ENCODE peak calls at places on chromosomes 16 and 17, in six cellular contexts. One of them, this sample, is unnamed.

GRCh38 chr16:4846503-4846900 is 586 bp downstream of the GLYR1 start:
- DNase-seq in GM12878: no peak
- DNase-seq in SK-N-SH: peak; percentile 42
- DNase-seq in K562: peak; percentile 65
- DNase-seq in HepG2: peak; percentile 35
- DNase-seq in H1: no peak
- DNase-seq in this sample: no peak

GRCh38 chr17:75384751-75385150 is 20.7 kb downstream of the GRB2 start:
- DNase-seq in H1: no peak
- DNase-seq in K562: no peak
- DNase-seq in HepG2: no peak
- DNase-seq in SK-N-SH: no peak
- DNase-seq in GM12878: no peak
- DNase-seq in this sample: no peak

GRCh38 chr16:84828322-84828721 is 8.5 kb downstream of the CRISPLD2 start:
- DNase-seq in GM12878: no peak
- DNase-seq in SK-N-SH: no peak
- DNase-seq in K562: no peak
- DNase-seq in H1: no peak
- DNase-seq in HepG2: no peak
- DNase-seq in this sample: no peak

GRCh38 chr17:83067071-83067717 is 12.2 kb upstream of the METRNL start:
- DNase-seq in SK-N-SH: no peak
- DNase-seq in GM12878: no peak
- DNase-seq in K562: no peak
- DNase-seq in HepG2: no peak
- DNase-seq in H1: peak; percentile 30
- DNase-seq in this sample: no peak

GRCh38 chr17:12789075-12789975 is at the start of gene ARHGAP44:
- DNase-seq in HepG2: peak; percentile 40
- DNase-seq in H1: peak; percentile 86
- DNase-seq in K562: peak; percentile 38
- DNase-seq in SK-N-SH: peak; percentile 82
- DNase-seq in GM12878: no peak
- DNase-seq in this sample: peak; percentile 1

GRCh38 chr17:32586666-32587065 is 99.9 kb downstream of the CDK5R1 start:
- DNase-seq in H1: no peak
- DNase-seq in SK-N-SH: no peak
- DNase-seq in GM12878: no peak
- DNase-seq in K562: no peak
- DNase-seq in HepG2: no peak
- DNase-seq in this sample: no peak

GRCh38 chr17:66691644-66692500 is 143.0 kb upstream of the CACNG5 start:
- DNase-seq in HepG2: no peak
- DNase-seq in K562: no peak
- DNase-seq in SK-N-SH: no peak
- DNase-seq in H1: no peak
- DNase-seq in GM12878: no peak
- DNase-seq in this sample: peak; percentile 17

GRCh38 chr16:56691885-56692284 is 9.6 kb downstream of the MT1X start:
- DNase-seq in GM12878: no peak
- DNase-seq in K562: no peak
- DNase-seq in HepG2: peak; percentile 77
- DNase-seq in SK-N-SH: no peak
- DNase-seq in H1: no peak
- DNase-seq in this sample: no peak

GRCh38 chr16:4385789-4386451 is 14.3 kb downstream of the VASN start:
- DNase-seq in H1: no peak
- DNase-seq in GM12878: no peak
- DNase-seq in SK-N-SH: peak; percentile 68
- DNase-seq in K562: no peak
- DNase-seq in HepG2: no peak
- DNase-seq in this sample: no peak

GRCh38 chr17:48626470-48627241 is 498 bp upstream of the HOXB9 start:
- DNase-seq in H1: no peak
- DNase-seq in K562: peak; percentile 99
- DNase-seq in GM12878: no peak
- DNase-seq in HepG2: no peak
- DNase-seq in SK-N-SH: no peak
- DNase-seq in this sample: no peak

GRCh38 chr17:44385287-44386181 is 3.9 kb downstream of the ITGA2B start:
- DNase-seq in GM12878: no peak
- DNase-seq in K562: peak; percentile 93
- DNase-seq in SK-N-SH: peak; percentile 97
- DNase-seq in HepG2: peak; percentile 65
- DNase-seq in H1: peak; percentile 95
- DNase-seq in this sample: peak; percentile 65

GRCh38 chr16:10048850-10049249 is 133.4 kb downstream of the GRIN2A start:
- DNase-seq in SK-N-SH: no peak
- DNase-seq in GM12878: no peak
- DNase-seq in HepG2: no peak
- DNase-seq in H1: no peak
- DNase-seq in K562: no peak
- DNase-seq in this sample: no peak

GRCh38 chr16:10040136-10041080 is 141.8 kb downstream of the GRIN2A start:
- DNase-seq in H1: no peak
- DNase-seq in SK-N-SH: peak; percentile 27
- DNase-seq in HepG2: no peak
- DNase-seq in K562: no peak
- DNase-seq in GM12878: no peak
- DNase-seq in this sample: no peak

GRCh38 chr16:10045291-10045775 is 136.9 kb downstream of the GRIN2A start:
- DNase-seq in GM12878: no peak
- DNase-seq in SK-N-SH: no peak
- DNase-seq in H1: no peak
- DNase-seq in K562: no peak
- DNase-seq in HepG2: no peak
- DNase-seq in this sample: no peak

GRCh38 chr16:10045947-10046346 is 136.3 kb downstream of the GRIN2A start:
- DNase-seq in K562: no peak
- DNase-seq in SK-N-SH: no peak
- DNase-seq in H1: no peak
- DNase-seq in GM12878: no peak
- DNase-seq in HepG2: no peak
- DNase-seq in this sample: no peak
- TF ChIP-seq GABPA in K562: no peak
- TF ChIP-seq GABPA in SK-N-SH: no peak
- TF ChIP-seq GABPA in H1: no peak
- TF ChIP-seq GABPA in GM12878: no peak
- TF ChIP-seq GABPA in HepG2: no peak
- TF ChIP-seq GABPA in this sample: no peak

DNA sequence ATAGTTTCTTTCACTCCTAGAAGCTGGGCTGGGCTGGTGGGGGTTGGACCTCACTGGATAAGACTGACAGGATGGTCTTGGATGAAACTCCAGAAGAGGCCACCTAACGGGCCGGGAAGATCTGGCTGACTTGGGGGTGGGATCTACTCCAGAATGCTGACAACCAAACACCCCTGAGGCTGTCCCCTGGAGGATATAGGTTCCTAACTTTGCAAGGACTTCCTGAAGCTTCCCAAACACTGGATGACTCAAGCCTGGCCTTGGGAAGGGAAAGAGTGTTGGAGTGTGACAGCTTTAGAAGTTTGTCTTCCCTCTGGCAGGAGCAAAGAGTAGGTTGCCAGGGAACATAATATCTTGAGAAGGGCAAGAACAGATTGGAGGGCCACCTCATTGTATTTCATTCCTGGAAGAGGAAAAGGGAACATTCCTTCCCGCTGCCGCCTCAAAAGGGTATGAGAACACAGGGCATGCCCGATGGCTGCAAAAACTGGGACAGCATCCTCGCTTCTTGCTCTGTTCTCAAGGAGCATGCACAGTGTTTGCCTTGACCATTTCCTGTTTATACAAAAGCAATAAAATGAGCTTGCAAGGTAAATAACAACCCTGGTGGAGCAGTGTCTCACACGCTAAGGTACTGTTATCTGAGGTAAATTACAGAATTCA is 6.8 kb upstream of the CYB5B start:
- DNase-seq in GM12878: no peak
- DNase-seq in K562: no peak
- DNase-seq in SK-N-SH: no peak
- DNase-seq in HepG2: peak; percentile 58
- DNase-seq in H1: no peak
- DNase-seq in this sample: no peak
- TF ChIP-seq POLR2AphosphoS5 in GM12878: no peak
- TF ChIP-seq POLR2AphosphoS5 in K562: no peak
- TF ChIP-seq POLR2AphosphoS5 in SK-N-SH: no peak
- TF ChIP-seq POLR2AphosphoS5 in HepG2: no peak
- TF ChIP-seq POLR2AphosphoS5 in H1: no peak
- TF ChIP-seq POLR2AphosphoS5 in this sample: no peak

DNA sequence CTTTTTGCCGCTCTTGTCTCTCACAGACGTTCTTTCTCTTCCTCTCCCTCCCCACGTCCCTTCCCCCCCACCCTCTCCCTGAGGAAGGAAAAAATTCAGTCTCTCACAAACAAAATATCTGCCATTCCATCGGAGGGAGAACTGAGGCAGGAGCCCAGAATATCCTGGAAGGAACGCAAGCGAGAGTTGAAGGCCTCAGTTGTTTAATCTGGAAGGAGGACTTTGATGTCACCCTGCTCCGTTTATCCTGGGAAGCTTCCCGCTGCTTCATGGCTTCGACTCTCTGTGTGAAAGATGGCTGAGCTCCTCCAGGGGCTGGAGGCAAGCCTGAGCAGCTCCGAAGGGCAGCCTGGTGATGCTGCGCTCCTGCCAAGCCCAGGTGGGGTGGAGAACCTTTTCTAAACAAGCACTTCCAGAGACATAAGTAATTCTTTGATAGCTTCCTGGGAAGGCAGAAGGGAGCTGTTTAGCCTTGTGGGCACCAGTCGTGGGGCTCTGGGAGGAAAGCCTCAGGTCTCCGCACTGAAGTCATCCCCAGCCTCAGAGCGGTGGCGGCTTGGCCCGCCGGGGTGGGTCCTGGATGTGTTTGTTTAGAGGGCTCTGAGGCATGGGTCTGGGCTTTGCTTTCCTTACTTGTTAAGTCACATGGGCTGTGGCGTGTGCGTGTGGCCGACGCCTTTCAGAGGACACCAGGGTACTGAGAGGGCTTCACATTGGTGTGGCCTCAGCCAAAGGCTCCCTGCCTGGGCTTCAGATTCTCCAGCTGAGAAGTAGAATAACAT is 7.9 kb downstream of the NKD1 start:
- DNase-seq in K562: no peak
- DNase-seq in GM12878: no peak
- DNase-seq in H1: no peak
- DNase-seq in SK-N-SH: no peak
- DNase-seq in HepG2: no peak
- DNase-seq in this sample: no peak
- TF ChIP-seq GABPA in K562: no peak
- TF ChIP-seq GABPA in GM12878: no peak
- TF ChIP-seq GABPA in H1: no peak
- TF ChIP-seq GABPA in SK-N-SH: no peak
- TF ChIP-seq GABPA in HepG2: no peak
- TF ChIP-seq GABPA in this sample: no peak

GRCh38 chr16:87834015-87834667 is 35.2 kb downstream of the SLC7A5 start:
- DNase-seq in K562: no peak
- DNase-seq in GM12878: no peak
- DNase-seq in H1: no peak
- DNase-seq in HepG2: no peak
- DNase-seq in SK-N-SH: no peak
- DNase-seq in this sample: no peak
- TF ChIP-seq POLR2AphosphoS5 in K562: no peak
- TF ChIP-seq POLR2AphosphoS5 in GM12878: no peak
- TF ChIP-seq POLR2AphosphoS5 in H1: no peak
- TF ChIP-seq POLR2AphosphoS5 in HepG2: no peak
- TF ChIP-seq POLR2AphosphoS5 in SK-N-SH: no peak
- TF ChIP-seq POLR2AphosphoS5 in this sample: no peak

DNA sequence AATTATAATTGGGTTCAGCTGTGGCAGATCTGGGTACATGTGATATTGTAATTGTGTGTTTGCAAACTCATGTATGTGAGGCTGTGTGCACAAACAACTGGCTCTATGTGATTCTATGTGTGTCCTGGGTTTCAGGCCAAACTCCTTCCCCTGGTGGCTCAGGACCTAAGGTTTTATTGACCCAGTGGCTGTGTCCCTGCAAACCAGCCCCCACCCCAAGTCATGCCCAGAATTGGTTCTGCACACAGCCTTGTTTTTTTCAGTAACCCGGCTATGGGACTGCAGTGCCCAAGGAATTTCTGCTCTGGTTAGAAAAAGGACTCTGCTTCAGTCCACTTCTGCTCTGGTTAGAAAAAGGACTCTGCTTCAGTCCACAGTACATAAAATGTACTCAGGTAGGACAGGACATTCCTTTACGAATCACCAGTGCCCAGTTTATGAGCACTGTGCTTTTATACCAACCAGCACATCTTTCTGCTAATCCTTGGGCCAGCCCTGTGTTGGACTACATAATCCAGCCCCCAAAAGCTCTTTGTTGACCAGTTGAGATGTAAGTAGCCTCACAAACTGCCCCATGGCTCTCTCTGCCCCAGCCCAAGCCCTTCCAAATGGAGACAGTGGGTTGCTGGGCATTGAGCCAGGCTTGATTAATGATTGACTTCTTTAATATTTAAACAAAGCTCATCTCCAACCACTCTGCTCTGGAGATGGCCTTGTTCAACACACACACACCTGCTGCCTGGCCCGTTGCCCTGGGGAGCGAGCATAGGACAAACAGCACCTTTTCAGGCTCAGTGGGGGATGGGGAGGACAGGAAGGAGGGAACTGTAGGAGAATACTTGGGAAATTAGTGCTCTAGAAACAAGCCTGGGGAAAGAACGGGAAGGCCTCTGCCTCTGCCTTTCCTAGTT is 2.9 kb upstream of the KCNH6 start:
- DNase-seq in HepG2: peak; percentile 96
- DNase-seq in GM12878: no peak
- DNase-seq in K562: no peak
- DNase-seq in SK-N-SH: no peak
- DNase-seq in H1: peak; percentile 44
- DNase-seq in this sample: no peak
- TF ChIP-seq GABPA in HepG2: no peak
- TF ChIP-seq GABPA in GM12878: no peak
- TF ChIP-seq GABPA in K562: no peak
- TF ChIP-seq GABPA in SK-N-SH: no peak
- TF ChIP-seq GABPA in H1: no peak
- TF ChIP-seq GABPA in this sample: no peak

GRCh38 chr17:64148017-64148631 is 18.2 kb upstream of the ERN1 start:
- DNase-seq in SK-N-SH: peak; percentile 78
- DNase-seq in K562: peak; percentile 42
- DNase-seq in GM12878: no peak
- DNase-seq in HepG2: peak; percentile 36
- DNase-seq in H1: no peak
- DNase-seq in this sample: no peak
- TF ChIP-seq POLR2AphosphoS5 in SK-N-SH: peak; percentile 84
- TF ChIP-seq POLR2AphosphoS5 in K562: peak; percentile 44
- TF ChIP-seq POLR2AphosphoS5 in GM12878: no peak
- TF ChIP-seq POLR2AphosphoS5 in HepG2: peak; percentile 1
- TF ChIP-seq POLR2AphosphoS5 in H1: peak; percentile 79
- TF ChIP-seq POLR2AphosphoS5 in this sample: no peak